ENCODE peak calls at places on chromosomes 6 and 20, in eight cellular contexts. A, L, Y, D, M, R, J and F are unnamed samples.
A peak's percentile ranks its signal among the peaks of the same experiment; 100 is the strongest.

GRCh38 chr6:160455484-160456213 is 107.5 kb downstream of the SLC22A3 start:
- DNase-seq in L (peak; percentile 81), D (peak; percentile 61), J (no peak), M (peak; percentile 5), A (peak; percentile 29), Y (peak; percentile 71), R (no peak), F (peak; percentile 82)

GRCh38 chr6:137776786-137777185 is 90.3 kb upstream of the TNFAIP3 start:
- DNase-seq in A (no peak), D (peak; percentile 45), R (no peak), L (no peak), M (no peak), Y (no peak), J (no peak), F (no peak)

GRCh38 chr20:38132156-38132909 is 32.7 kb downstream of the TGM2 start:
- DNase-seq in M (no peak), J (no peak), R (no peak), A (no peak), L (no peak), D (peak; percentile 4), Y (no peak), F (no peak)

GRCh38 chr6:51495016-51495805 is 592.2 kb downstream of the PKHD1 start:
- DNase-seq in L (no peak), J (no peak), D (no peak), A (no peak), M (no peak), Y (no peak), R (no peak), F (no peak)

GRCh38 chr6:87293526-87293925 is 28.9 kb upstream of the SMIM8 start:
- DNase-seq in J (no peak), L (no peak), R (no peak), M (no peak), Y (no peak), A (no peak), D (no peak), F (no peak)

GRCh38 chr20:38776363-38776762 is 28.1 kb downstream of the ACTR5 start:
- DNase-seq in L (no peak), Y (no peak), A (no peak), M (no peak), J (no peak), R (no peak), D (no peak), F (no peak)

GRCh38 chr6:114449659-114450058 is 106.8 kb upstream of the HS3ST5 start:
- DNase-seq in R (no peak), A (no peak), M (no peak), Y (no peak), D (no peak), L (no peak), J (no peak), F (no peak)

GRCh38 chr6:170490259-170490658 is 62.8 kb downstream of the PSMB1 start:
- DNase-seq in D (no peak), R (no peak), J (no peak), L (no peak), M (no peak), Y (no peak), A (no peak), F (no peak)

GRCh38 chr20:21640556-21640955 is 64.9 kb upstream of the PAX1 start:
- DNase-seq in A (no peak), M (no peak), Y (peak; percentile 25), J (no peak), R (no peak), D (no peak), L (peak; percentile 46), F (no peak)

GRCh38 chr20:9660236-9660868 is 146.0 kb downstream of the LAMP5 start:
- DNase-seq in J (no peak), Y (peak; percentile 36), L (peak; percentile 11), M (no peak), D (peak; percentile 45), A (no peak), R (no peak), F (peak; percentile 59)

GRCh38 chr6:51792273-51793030 is 295.0 kb downstream of the PKHD1 start:
- DNase-seq in R (peak; percentile 8), A (no peak), J (no peak), Y (no peak), M (no peak), D (no peak), L (no peak), F (no peak)

GRCh38 chr20:14526891-14527290 is 189.5 kb upstream of the FLRT3 start:
- DNase-seq in J (no peak), R (no peak), L (no peak), D (no peak), M (no peak), Y (no peak), A (no peak), F (no peak)

GRCh38 chr20:53138454-53139291 is 166.5 kb downstream of the TSHZ2 start:
- DNase-seq in M (peak; percentile 39), A (no peak), Y (no peak), L (no peak), J (no peak), R (no peak), D (no peak), F (no peak)

GRCh38 chr20:25399038-25399430 is 8.4 kb upstream of the ABHD12 start:
- DNase-seq in J (no peak), R (no peak), L (peak; percentile 53), D (peak; percentile 85), Y (no peak), A (no peak), M (no peak), F (no peak)

GRCh38 chr20:46060301-46060881 is 29.4 kb downstream of the NCOA5 start:
- DNase-seq in Y (no peak), L (no peak), M (peak; percentile 31), A (no peak), J (no peak), D (peak; percentile 68), R (no peak), F (peak; percentile 20)

GRCh38 chr20:23289724-23290395 is 60.7 kb upstream of the NXT1 start:
- DNase-seq in J (no peak), A (no peak), R (no peak), D (no peak), M (no peak), L (no peak), Y (no peak), F (no peak)

GRCh38 chr6:102114402-102114801 is 720.9 kb downstream of the GRIK2 start:
- DNase-seq in L (peak; percentile 16), D (no peak), Y (no peak), R (no peak), A (no peak), J (no peak), M (no peak), F (no peak)

GRCh38 chr6:144478487-144478886 is 193.4 kb downstream of the UTRN start:
- DNase-seq in A (no peak), D (no peak), J (no peak), M (no peak), L (no peak), Y (no peak), R (no peak), F (no peak)